ENCODE peak calls at places on chromosomes 4 and X, in seven cellular contexts. One of them, this sample, is unnamed.

GRCh38 chr4:126779446-126780166 is 853.2 kb upstream of the INTU start:
- DNase-seq in adrenal gland: no peak
- DNase-seq in HL-60: no peak
- DNase-seq in A549: no peak
- DNase-seq in lower lobe of right lung: no peak
- DNase-seq in left lung: no peak
- DNase-seq in CD4-positive, alpha-beta T cell: no peak
- DNase-seq in this sample: no peak

GRCh38 chr4:146165840-146166239 is 9.7 kb upstream of the LSM6 start:
- DNase-seq in A549: no peak
- DNase-seq in lower lobe of right lung: no peak
- DNase-seq in HL-60: no peak
- DNase-seq in left lung: no peak
- DNase-seq in adrenal gland: no peak
- DNase-seq in CD4-positive, alpha-beta T cell: no peak
- DNase-seq in this sample: no peak

GRCh38 chrX:103183912-103184311 is 31.0 kb upstream of the BEX4 start:
- DNase-seq in A549: no peak
- DNase-seq in lower lobe of right lung: no peak
- DNase-seq in CD4-positive, alpha-beta T cell: no peak
- DNase-seq in adrenal gland: no peak
- DNase-seq in HL-60: no peak
- DNase-seq in left lung: no peak
- DNase-seq in this sample: no peak

GRCh38 chrX:9677098-9677739 is 88.4 kb downstream of the GPR143 start:
- DNase-seq in HL-60: no peak
- DNase-seq in adrenal gland: peak
- DNase-seq in A549: no peak
- DNase-seq in CD4-positive, alpha-beta T cell: no peak
- DNase-seq in lower lobe of right lung: no peak
- DNase-seq in left lung: no peak
- DNase-seq in this sample: peak

GRCh38 chrX:44770111-44770510 is 73.7 kb upstream of the DUSP21 start:
- DNase-seq in left lung: no peak
- DNase-seq in CD4-positive, alpha-beta T cell: no peak
- DNase-seq in HL-60: no peak
- DNase-seq in lower lobe of right lung: no peak
- DNase-seq in A549: no peak
- DNase-seq in adrenal gland: no peak
- DNase-seq in this sample: no peak

GRCh38 chrX:45986971-45987370 is 558.2 kb downstream of the ZNF674 start:
- DNase-seq in adrenal gland: no peak
- DNase-seq in CD4-positive, alpha-beta T cell: no peak
- DNase-seq in left lung: no peak
- DNase-seq in HL-60: no peak
- DNase-seq in A549: peak
- DNase-seq in lower lobe of right lung: no peak
- DNase-seq in this sample: no peak

GRCh38 chr4:32986236-32986635 is 2266.1 kb downstream of the PCDH7 start:
- DNase-seq in A549: no peak
- DNase-seq in left lung: no peak
- DNase-seq in CD4-positive, alpha-beta T cell: no peak
- DNase-seq in lower lobe of right lung: no peak
- DNase-seq in adrenal gland: no peak
- DNase-seq in HL-60: no peak
- DNase-seq in this sample: no peak

GRCh38 chr4:139849219-139849618 is 183.6 kb downstream of the MGST2 start:
- DNase-seq in CD4-positive, alpha-beta T cell: no peak
- DNase-seq in adrenal gland: no peak
- DNase-seq in lower lobe of right lung: no peak
- DNase-seq in left lung: no peak
- DNase-seq in A549: no peak
- DNase-seq in HL-60: no peak
- DNase-seq in this sample: no peak

GRCh38 chr4:76809594-76810305 is 88.2 kb downstream of the SOWAHB start:
- DNase-seq in left lung: no peak
- DNase-seq in adrenal gland: no peak
- DNase-seq in CD4-positive, alpha-beta T cell: no peak
- DNase-seq in HL-60: no peak
- DNase-seq in lower lobe of right lung: no peak
- DNase-seq in A549: no peak
- DNase-seq in this sample: no peak

GRCh38 chrX:4588056-4588455 is 874.6 kb upstream of the PRKX start:
- DNase-seq in CD4-positive, alpha-beta T cell: no peak
- DNase-seq in left lung: no peak
- DNase-seq in adrenal gland: no peak
- DNase-seq in A549: no peak
- DNase-seq in HL-60: no peak
- DNase-seq in lower lobe of right lung: no peak
- DNase-seq in this sample: no peak

GRCh38 chr4:99087887-99088484 is 602 bp downstream of the ADH5 start:
- DNase-seq in HL-60: peak
- DNase-seq in adrenal gland: peak
- DNase-seq in left lung: no peak
- DNase-seq in A549: peak
- DNase-seq in CD4-positive, alpha-beta T cell: no peak
- DNase-seq in lower lobe of right lung: peak
- DNase-seq in this sample: peak

GRCh38 chrX:9560219-9560618 is 95.4 kb downstream of the TBL1X start:
- DNase-seq in A549: no peak
- DNase-seq in adrenal gland: no peak
- DNase-seq in lower lobe of right lung: no peak
- DNase-seq in CD4-positive, alpha-beta T cell: no peak
- DNase-seq in left lung: no peak
- DNase-seq in HL-60: no peak
- DNase-seq in this sample: no peak

GRCh38 chr4:22486276-22486675 is 29.6 kb downstream of the ADGRA3 start:
- DNase-seq in CD4-positive, alpha-beta T cell: no peak
- DNase-seq in HL-60: no peak
- DNase-seq in adrenal gland: no peak
- DNase-seq in left lung: no peak
- DNase-seq in A549: no peak
- DNase-seq in lower lobe of right lung: no peak
- DNase-seq in this sample: no peak

GRCh38 chr4:128565565-128566186 is 243.8 kb upstream of the JADE1 start:
- DNase-seq in adrenal gland: peak
- DNase-seq in left lung: no peak
- DNase-seq in CD4-positive, alpha-beta T cell: no peak
- DNase-seq in A549: no peak
- DNase-seq in HL-60: peak
- DNase-seq in lower lobe of right lung: no peak
- DNase-seq in this sample: peak

GRCh38 chr4:125181804-125182203 is 133.0 kb upstream of the FAT4 start:
- DNase-seq in HL-60: no peak
- DNase-seq in left lung: no peak
- DNase-seq in CD4-positive, alpha-beta T cell: no peak
- DNase-seq in lower lobe of right lung: no peak
- DNase-seq in adrenal gland: no peak
- DNase-seq in A549: no peak
- DNase-seq in this sample: no peak

GRCh38 chr4:73847507-73848182 is 5.5 kb upstream of the PF4V1 start:
- DNase-seq in left lung: no peak
- DNase-seq in adrenal gland: no peak
- DNase-seq in CD4-positive, alpha-beta T cell: no peak
- DNase-seq in lower lobe of right lung: no peak
- DNase-seq in HL-60: peak
- DNase-seq in A549: no peak
- DNase-seq in this sample: no peak

GRCh38 chr4:3238721-3239120 is 10.2 kb upstream of the MSANTD1 start:
- DNase-seq in CD4-positive, alpha-beta T cell: no peak
- DNase-seq in A549: no peak
- DNase-seq in lower lobe of right lung: no peak
- DNase-seq in HL-60: no peak
- DNase-seq in left lung: peak
- DNase-seq in adrenal gland: no peak
- DNase-seq in this sample: no peak

GRCh38 chrX:57134702-57135101 is 2.5 kb downstream of the SPIN2A start:
- DNase-seq in left lung: no peak
- DNase-seq in lower lobe of right lung: no peak
- DNase-seq in HL-60: no peak
- DNase-seq in A549: no peak
- DNase-seq in CD4-positive, alpha-beta T cell: no peak
- DNase-seq in adrenal gland: no peak
- DNase-seq in this sample: no peak

GRCh38 chr4:149823770-149824221 is 8.2 kb upstream of the IQCM start:
- DNase-seq in left lung: no peak
- DNase-seq in adrenal gland: no peak
- DNase-seq in CD4-positive, alpha-beta T cell: no peak
- DNase-seq in A549: peak
- DNase-seq in HL-60: no peak
- DNase-seq in lower lobe of right lung: no peak
- DNase-seq in this sample: no peak

GRCh38 chr4:146637853-146638800 is 566 bp upstream of the POU4F2 start:
- DNase-seq in A549: no peak
- DNase-seq in HL-60: no peak
- DNase-seq in left lung: peak
- DNase-seq in lower lobe of right lung: peak
- DNase-seq in adrenal gland: no peak
- DNase-seq in CD4-positive, alpha-beta T cell: no peak
- DNase-seq in this sample: no peak

GRCh38 chrX:10039821-10040793 is 72.9 kb downstream of the CLDN34 start:
- DNase-seq in A549: no peak
- DNase-seq in CD4-positive, alpha-beta T cell: no peak
- DNase-seq in HL-60: no peak
- DNase-seq in left lung: no peak
- DNase-seq in lower lobe of right lung: no peak
- DNase-seq in adrenal gland: no peak
- DNase-seq in this sample: no peak

GRCh38 chr4:94472056-94472826 is 20.5 kb downstream of the PDLIM5 start:
- DNase-seq in A549: no peak
- DNase-seq in HL-60: no peak
- DNase-seq in lower lobe of right lung: no peak
- DNase-seq in CD4-positive, alpha-beta T cell: no peak
- DNase-seq in adrenal gland: no peak
- DNase-seq in left lung: no peak
- DNase-seq in this sample: no peak

GRCh38 chr4:177190995-177191568 is 118.6 kb upstream of the NEIL3 start:
- DNase-seq in CD4-positive, alpha-beta T cell: no peak
- DNase-seq in lower lobe of right lung: no peak
- DNase-seq in adrenal gland: no peak
- DNase-seq in A549: no peak
- DNase-seq in HL-60: no peak
- DNase-seq in left lung: no peak
- DNase-seq in this sample: no peak

GRCh38 chr4:8940792-8941491 is 69.3 kb upstream of the HMX1 start:
- DNase-seq in left lung: no peak
- DNase-seq in lower lobe of right lung: no peak
- DNase-seq in HL-60: no peak
- DNase-seq in CD4-positive, alpha-beta T cell: no peak
- DNase-seq in adrenal gland: no peak
- DNase-seq in A549: no peak
- DNase-seq in this sample: no peak
- TF ChIP-seq CTCF in left lung: no peak
- TF ChIP-seq CTCF in lower lobe of right lung: no peak
- TF ChIP-seq CTCF in HL-60: no peak
- TF ChIP-seq CTCF in CD4-positive, alpha-beta T cell: no peak
- TF ChIP-seq CTCF in adrenal gland: no peak
- TF ChIP-seq CTCF in A549: peak
- TF ChIP-seq CTCF in this sample: no peak

GRCh38 chr4:56051049-56051709 is 102.4 kb downstream of the CEP135 start:
- DNase-seq in left lung: no peak
- DNase-seq in HL-60: no peak
- DNase-seq in lower lobe of right lung: no peak
- DNase-seq in adrenal gland: no peak
- DNase-seq in A549: no peak
- DNase-seq in CD4-positive, alpha-beta T cell: no peak
- DNase-seq in this sample: no peak

GRCh38 chr4:56050584-56050983 is 101.8 kb downstream of the CEP135 start:
- DNase-seq in CD4-positive, alpha-beta T cell: no peak
- DNase-seq in lower lobe of right lung: no peak
- DNase-seq in left lung: no peak
- DNase-seq in HL-60: no peak
- DNase-seq in adrenal gland: no peak
- DNase-seq in A549: no peak
- DNase-seq in this sample: no peak

GRCh38 chr4:56051710-56052075 is 102.9 kb downstream of the CEP135 start:
- DNase-seq in lower lobe of right lung: no peak
- DNase-seq in adrenal gland: no peak
- DNase-seq in HL-60: no peak
- DNase-seq in CD4-positive, alpha-beta T cell: no peak
- DNase-seq in left lung: no peak
- DNase-seq in A549: no peak
- DNase-seq in this sample: no peak

GRCh38 chr4:56049428-56050212 is 100.9 kb downstream of the CEP135 start:
- DNase-seq in left lung: no peak
- DNase-seq in CD4-positive, alpha-beta T cell: no peak
- DNase-seq in adrenal gland: no peak
- DNase-seq in HL-60: peak
- DNase-seq in A549: no peak
- DNase-seq in lower lobe of right lung: peak
- DNase-seq in this sample: peak

GRCh38 chr4:56048621-56049427 is 100.1 kb downstream of the CEP135 start:
- DNase-seq in CD4-positive, alpha-beta T cell: peak
- DNase-seq in A549: peak
- DNase-seq in left lung: peak
- DNase-seq in adrenal gland: peak
- DNase-seq in lower lobe of right lung: no peak
- DNase-seq in HL-60: peak
- DNase-seq in this sample: peak
- TF ChIP-seq CTCF in CD4-positive, alpha-beta T cell: no peak
- TF ChIP-seq CTCF in A549: peak
- TF ChIP-seq CTCF in left lung: no peak
- TF ChIP-seq CTCF in adrenal gland: peak
- TF ChIP-seq CTCF in lower lobe of right lung: no peak
- TF ChIP-seq CTCF in HL-60: peak
- TF ChIP-seq CTCF in this sample: peak

DNA sequence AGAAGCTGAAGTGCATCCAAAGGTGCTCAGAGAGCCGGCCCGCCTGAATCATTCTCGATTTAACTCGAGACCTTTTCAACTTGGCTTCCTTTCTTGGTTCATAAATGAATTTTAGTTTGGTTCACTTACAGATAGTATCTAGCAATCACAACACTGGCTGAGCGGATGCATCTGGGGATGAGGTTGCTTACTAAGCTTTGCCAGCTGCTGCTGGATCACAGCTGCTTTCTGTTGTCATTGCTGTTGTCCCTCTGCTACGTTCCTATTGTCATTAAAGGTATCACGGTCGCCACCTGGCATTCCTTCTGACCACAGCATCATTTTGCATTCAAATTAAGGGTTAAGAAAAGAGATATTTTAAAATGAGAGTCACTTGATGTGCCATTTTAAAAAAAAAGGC is 115.5 kb downstream of the NFKB1 start:
- DNase-seq in adrenal gland: no peak
- DNase-seq in HL-60: no peak
- DNase-seq in left lung: no peak
- DNase-seq in lower lobe of right lung: no peak
- DNase-seq in CD4-positive, alpha-beta T cell: no peak
- DNase-seq in A549: no peak
- DNase-seq in this sample: no peak
- TF ChIP-seq CTCF in adrenal gland: no peak
- TF ChIP-seq CTCF in HL-60: no peak
- TF ChIP-seq CTCF in left lung: no peak
- TF ChIP-seq CTCF in lower lobe of right lung: no peak
- TF ChIP-seq CTCF in CD4-positive, alpha-beta T cell: no peak
- TF ChIP-seq CTCF in A549: no peak
- TF ChIP-seq CTCF in this sample: no peak

GRCh38 chrX:6574762-6575161 is 39.8 kb upstream of the VCX3A start:
- DNase-seq in left lung: no peak
- DNase-seq in lower lobe of right lung: no peak
- DNase-seq in CD4-positive, alpha-beta T cell: no peak
- DNase-seq in A549: no peak
- DNase-seq in adrenal gland: no peak
- DNase-seq in HL-60: no peak
- DNase-seq in this sample: no peak
- TF ChIP-seq CTCF in left lung: no peak
- TF ChIP-seq CTCF in lower lobe of right lung: no peak
- TF ChIP-seq CTCF in CD4-positive, alpha-beta T cell: no peak
- TF ChIP-seq CTCF in A549: no peak
- TF ChIP-seq CTCF in adrenal gland: no peak
- TF ChIP-seq CTCF in HL-60: no peak
- TF ChIP-seq CTCF in this sample: peak

GRCh38 chr4:117085185-117085701 is at the start of gene TRAM1L1:
- DNase-seq in A549: peak
- DNase-seq in HL-60: peak
- DNase-seq in left lung: peak
- DNase-seq in lower lobe of right lung: peak
- DNase-seq in CD4-positive, alpha-beta T cell: peak
- DNase-seq in adrenal gland: peak
- DNase-seq in this sample: peak
- TF ChIP-seq CTCF in A549: no peak
- TF ChIP-seq CTCF in HL-60: no peak
- TF ChIP-seq CTCF in left lung: no peak
- TF ChIP-seq CTCF in lower lobe of right lung: no peak
- TF ChIP-seq CTCF in CD4-positive, alpha-beta T cell: no peak
- TF ChIP-seq CTCF in adrenal gland: peak
- TF ChIP-seq CTCF in this sample: no peak